ENCODE peak calls at places on chromosomes 4 and X, in four cellular contexts. E, F, X and W are unnamed samples.

GRCh38 chr4:140681201-140681600 is 75.0 kb downstream of the TBC1D9 start:
- DNase-seq in E (no peak), F (no peak), X (no peak), W (no peak)

GRCh38 chr4:105050896-105051295 is 95.8 kb upstream of the TET2 start:
- DNase-seq in E (no peak), F (no peak), X (no peak), W (no peak)

GRCh38 chrX:129065895-129066294 is 457.4 kb downstream of the SMARCA1 start:
- DNase-seq in E (no peak), F (no peak), X (no peak), W (no peak)

GRCh38 chr4:152259866-152260265 is 276.0 kb downstream of the FBXW7 start:
- DNase-seq in E (no peak), F (no peak), X (no peak), W (no peak)

GRCh38 chrX:1582686-1583437 is 8.5 kb upstream of the AKAP17A start:
- DNase-seq in E (peak), F (no peak), X (peak), W (no peak)

GRCh38 chrX:2577844-2578444 is 77.2 kb upstream of the DHRSX start:
- DNase-seq in E (no peak), F (no peak), X (peak), W (no peak)

GRCh38 chrX:112839856-112840255 is 775 bp downstream of the AMOT start:
- DNase-seq in E (no peak), F (no peak), X (no peak), W (no peak)

GRCh38 chr4:21765810-21766407 is 182.7 kb downstream of the KCNIP4 start:
- DNase-seq in E (peak), F (no peak), X (peak), W (peak)

GRCh38 chrX:542179-542578 is 88.4 kb upstream of the SHOX start:
- DNase-seq in E (no peak), F (no peak), X (no peak), W (no peak)

GRCh38 chr4:82797591-82798081 is 960 bp downstream of the SCD5 start:
- DNase-seq in E (no peak), F (no peak), X (no peak), W (peak)

GRCh38 chrX:49238735-49239134 is 3.5 kb downstream of the CCDC22 start:
- DNase-seq in E (no peak), F (no peak), X (no peak), W (no peak)

GRCh38 chr4:107853444-107854325 is 29.0 kb downstream of the SGMS2 start:
- DNase-seq in E (peak), F (no peak), X (peak), W (no peak)